ENCODE peak calls at places on chromosome 3, in eight cellular contexts. One of them, this sample, is unnamed.

GRCh38 chr3:134406331-134407246 is 32.3 kb upstream of the AMOTL2 start:
- DNase-seq in A549: no peak
- DNase-seq in IMR-90: no peak
- DNase-seq in stomach: peak; percentile 87
- DNase-seq in GM23338: peak; percentile 91
- DNase-seq in lower lobe of right lung: peak; percentile 60
- DNase-seq in bronchial epithelial cell: no peak
- DNase-seq in pancreas: peak; percentile 66
- DNase-seq in this sample: no peak

GRCh38 chr3:119443179-119443578 is 20.2 kb downstream of the TMEM39A start:
- DNase-seq in GM23338: no peak
- DNase-seq in IMR-90: no peak
- DNase-seq in bronchial epithelial cell: no peak
- DNase-seq in lower lobe of right lung: no peak
- DNase-seq in pancreas: no peak
- DNase-seq in A549: no peak
- DNase-seq in stomach: no peak
- DNase-seq in this sample: no peak

GRCh38 chr3:153159771-153160397 is 2.1 kb upstream of the RAP2B start:
- DNase-seq in bronchial epithelial cell: no peak
- DNase-seq in pancreas: no peak
- DNase-seq in IMR-90: no peak
- DNase-seq in lower lobe of right lung: no peak
- DNase-seq in A549: no peak
- DNase-seq in GM23338: no peak
- DNase-seq in stomach: no peak
- DNase-seq in this sample: no peak

GRCh38 chr3:278300-279064 is 81.9 kb downstream of the CHL1 start:
- DNase-seq in GM23338: no peak
- DNase-seq in stomach: no peak
- DNase-seq in lower lobe of right lung: no peak
- DNase-seq in pancreas: no peak
- DNase-seq in IMR-90: no peak
- DNase-seq in A549: no peak
- DNase-seq in bronchial epithelial cell: no peak
- DNase-seq in this sample: no peak

GRCh38 chr3:52860424-52860768 is 25.6 kb upstream of the MUSTN1 start:
- DNase-seq in GM23338: no peak
- DNase-seq in lower lobe of right lung: no peak
- DNase-seq in bronchial epithelial cell: no peak
- DNase-seq in stomach: no peak
- DNase-seq in IMR-90: no peak
- DNase-seq in A549: no peak
- DNase-seq in pancreas: no peak
- DNase-seq in this sample: no peak

GRCh38 chr3:55629432-55629831 is 142.3 kb upstream of the WNT5A start:
- DNase-seq in pancreas: no peak
- DNase-seq in GM23338: no peak
- DNase-seq in stomach: peak; percentile 83
- DNase-seq in IMR-90: peak; percentile 31
- DNase-seq in lower lobe of right lung: peak; percentile 62
- DNase-seq in bronchial epithelial cell: no peak
- DNase-seq in A549: no peak
- DNase-seq in this sample: peak; percentile 25

GRCh38 chr3:14676881-14677280 is 1.9 kb downstream of the C3orf20 start:
- DNase-seq in pancreas: no peak
- DNase-seq in A549: no peak
- DNase-seq in GM23338: no peak
- DNase-seq in stomach: no peak
- DNase-seq in IMR-90: no peak
- DNase-seq in lower lobe of right lung: no peak
- DNase-seq in bronchial epithelial cell: no peak
- DNase-seq in this sample: no peak

GRCh38 chr3:33877187-33877586 is 78.8 kb downstream of the PDCD6IP start:
- DNase-seq in A549: no peak
- DNase-seq in pancreas: no peak
- DNase-seq in bronchial epithelial cell: no peak
- DNase-seq in lower lobe of right lung: no peak
- DNase-seq in stomach: no peak
- DNase-seq in IMR-90: no peak
- DNase-seq in GM23338: no peak
- DNase-seq in this sample: no peak

GRCh38 chr3:76756578-76756977 is 283.3 kb upstream of the ROBO2 start:
- DNase-seq in stomach: peak; percentile 26
- DNase-seq in IMR-90: no peak
- DNase-seq in bronchial epithelial cell: no peak
- DNase-seq in lower lobe of right lung: no peak
- DNase-seq in pancreas: no peak
- DNase-seq in GM23338: no peak
- DNase-seq in A549: no peak
- DNase-seq in this sample: peak; percentile 4

DNA sequence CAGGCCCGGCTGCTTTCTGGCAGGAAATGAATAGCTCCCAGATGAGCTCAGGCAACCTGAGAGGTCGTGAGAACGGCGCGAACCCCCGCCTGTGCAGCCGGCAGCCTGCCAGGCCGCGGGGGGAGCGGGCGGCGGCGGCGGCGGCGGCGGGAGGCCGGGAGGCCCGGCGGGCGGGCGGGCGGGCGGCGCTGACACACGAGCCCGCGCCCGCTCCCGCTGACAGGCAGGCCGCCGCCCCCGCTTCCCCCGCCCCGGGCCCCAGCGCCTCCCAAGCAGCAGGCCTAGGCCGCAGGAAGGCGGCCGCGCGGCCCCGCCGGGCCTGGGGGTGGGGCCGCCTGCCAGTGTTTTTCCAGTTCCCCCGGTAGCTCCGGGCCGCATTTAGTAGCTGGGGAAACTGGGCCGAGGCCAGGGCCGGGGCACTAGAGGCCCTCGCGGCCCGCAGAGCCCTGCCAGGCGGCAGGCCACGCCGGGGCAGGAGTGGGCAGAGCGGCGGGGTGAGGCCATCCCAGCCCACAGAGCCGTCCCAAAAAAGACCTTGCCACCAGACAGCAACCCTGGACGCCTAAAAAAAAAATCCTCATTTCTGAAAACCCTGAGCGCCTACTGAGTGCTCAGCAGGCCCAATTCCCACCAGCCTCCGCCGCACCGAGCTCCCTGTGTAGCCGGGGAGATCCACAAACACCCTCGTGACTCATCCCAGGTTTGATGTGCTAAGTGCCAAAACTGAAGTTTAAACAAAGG is 5.6 kb downstream of the HES1 start:
- DNase-seq in IMR-90: peak; percentile 90
- DNase-seq in pancreas: peak; percentile 94
- DNase-seq in stomach: peak; percentile 95
- DNase-seq in A549: peak; percentile 66
- DNase-seq in lower lobe of right lung: peak; percentile 95
- DNase-seq in GM23338: peak; percentile 91
- DNase-seq in bronchial epithelial cell: peak; percentile 94
- DNase-seq in this sample: peak; percentile 97
- H3K4me3 ChIP-seq in IMR-90: peak overlapping the region; percentile 23
- H3K4me3 ChIP-seq in pancreas: no peak overlapping the region
- H3K4me3 ChIP-seq in stomach: peak overlapping the region; percentile 46
- H3K4me3 ChIP-seq in A549: peak overlapping the region; percentile 47
- H3K4me3 ChIP-seq in lower lobe of right lung: peak overlapping the region; percentile 45
- H3K4me3 ChIP-seq in GM23338: peak overlapping the region; percentile 78
- H3K4me3 ChIP-seq in bronchial epithelial cell: peak overlapping the region; percentile 24
- H3K4me3 ChIP-seq in this sample: peak overlapping the region; percentile 3

GRCh38 chr3:4982773-4983738 is 3.8 kb downstream of the BHLHE40 start:
- DNase-seq in GM23338: no peak
- DNase-seq in IMR-90: peak; percentile 33
- DNase-seq in A549: no peak
- DNase-seq in bronchial epithelial cell: peak; percentile 52
- DNase-seq in pancreas: no peak
- DNase-seq in lower lobe of right lung: no peak
- DNase-seq in stomach: no peak
- DNase-seq in this sample: peak; percentile 56

GRCh38 chr3:4981160-4981687 is 2.0 kb downstream of the BHLHE40 start:
- DNase-seq in lower lobe of right lung: no peak
- DNase-seq in pancreas: no peak
- DNase-seq in A549: no peak
- DNase-seq in bronchial epithelial cell: peak; percentile 30
- DNase-seq in GM23338: no peak
- DNase-seq in stomach: no peak
- DNase-seq in IMR-90: peak; percentile 34
- DNase-seq in this sample: peak; percentile 32

GRCh38 chr3:4980229-4981159 is 1.3 kb downstream of the BHLHE40 start:
- DNase-seq in GM23338: peak; percentile 79
- DNase-seq in bronchial epithelial cell: peak; percentile 63
- DNase-seq in lower lobe of right lung: peak; percentile 91
- DNase-seq in stomach: peak; percentile 95
- DNase-seq in pancreas: peak; percentile 94
- DNase-seq in A549: peak; percentile 64
- DNase-seq in IMR-90: peak; percentile 92
- DNase-seq in this sample: peak; percentile 86

GRCh38 chr3:4983739-4984510 is 4.7 kb downstream of the BHLHE40 start:
- DNase-seq in GM23338: no peak
- DNase-seq in A549: no peak
- DNase-seq in stomach: peak; percentile 61
- DNase-seq in bronchial epithelial cell: peak; percentile 85
- DNase-seq in pancreas: peak; percentile 51
- DNase-seq in lower lobe of right lung: no peak
- DNase-seq in IMR-90: peak; percentile 92
- DNase-seq in this sample: peak; percentile 85

DNA sequence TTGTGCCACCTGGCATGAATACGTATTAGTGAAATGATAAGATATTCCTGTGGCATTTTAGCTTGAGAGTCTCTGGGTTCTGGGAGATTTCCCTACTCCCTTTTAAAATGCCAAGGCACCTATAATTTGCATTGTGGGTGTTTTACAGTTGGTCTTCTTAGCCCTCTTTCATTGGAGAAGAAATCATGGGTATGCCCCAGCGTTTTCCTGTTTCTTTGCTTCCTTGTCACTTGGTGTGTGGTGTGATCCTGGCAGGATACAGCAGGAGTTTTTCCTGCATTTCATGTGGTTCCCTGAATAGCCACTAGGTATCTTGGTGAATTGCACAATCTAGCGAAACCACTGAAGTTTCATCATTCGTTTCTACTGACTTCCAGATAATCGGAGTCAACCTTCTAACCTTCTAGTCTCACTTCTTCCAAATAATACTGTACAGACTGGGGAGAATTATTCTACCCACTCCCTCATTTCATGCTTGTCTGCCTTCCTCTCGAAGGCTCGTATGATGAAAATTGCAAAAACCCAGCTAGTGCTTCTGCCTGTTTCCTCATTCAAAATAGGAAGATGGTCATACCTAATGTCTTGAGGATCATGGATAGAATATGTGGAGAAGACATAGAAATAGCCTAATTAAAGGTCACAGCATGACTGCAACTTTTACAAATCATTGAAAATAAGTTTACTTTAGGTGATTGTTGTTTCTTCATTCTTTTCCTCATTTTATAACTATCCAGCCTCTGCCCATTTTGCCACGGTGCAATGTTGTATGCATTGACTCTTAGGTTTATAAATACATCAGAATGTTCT is 2.7 kb downstream of the BHLHE40 start:
- DNase-seq in stomach: no peak
- DNase-seq in A549: no peak
- DNase-seq in bronchial epithelial cell: peak; percentile 74
- DNase-seq in pancreas: peak; percentile 37
- DNase-seq in GM23338: peak; percentile 58
- DNase-seq in IMR-90: peak; percentile 81
- DNase-seq in lower lobe of right lung: no peak
- DNase-seq in this sample: peak; percentile 81
- TF ChIP-seq CTCF in stomach: no peak
- TF ChIP-seq CTCF in A549: no peak
- TF ChIP-seq CTCF in bronchial epithelial cell: peak; percentile 47
- TF ChIP-seq CTCF in pancreas: peak; percentile 44
- TF ChIP-seq CTCF in GM23338: peak; percentile 26
- TF ChIP-seq CTCF in IMR-90: peak; percentile 43
- TF ChIP-seq CTCF in lower lobe of right lung: peak; percentile 32
- TF ChIP-seq CTCF in this sample: peak; percentile 70

GRCh38 chr3:187036394-187036793 is 102.9 kb downstream of the RPL39L start:
- DNase-seq in stomach: no peak
- DNase-seq in bronchial epithelial cell: no peak
- DNase-seq in IMR-90: no peak
- DNase-seq in lower lobe of right lung: no peak
- DNase-seq in A549: no peak
- DNase-seq in GM23338: no peak
- DNase-seq in pancreas: no peak
- DNase-seq in this sample: no peak

GRCh38 chr3:187041362-187042061 is 97.8 kb downstream of the RPL39L start:
- DNase-seq in pancreas: no peak
- DNase-seq in stomach: no peak
- DNase-seq in bronchial epithelial cell: peak; percentile 9
- DNase-seq in GM23338: no peak
- DNase-seq in lower lobe of right lung: no peak
- DNase-seq in IMR-90: peak; percentile 54
- DNase-seq in A549: no peak
- DNase-seq in this sample: no peak

GRCh38 chr3:187039723-187040414 is 99.4 kb downstream of the RPL39L start:
- DNase-seq in pancreas: no peak
- DNase-seq in bronchial epithelial cell: no peak
- DNase-seq in stomach: no peak
- DNase-seq in lower lobe of right lung: no peak
- DNase-seq in IMR-90: no peak
- DNase-seq in A549: no peak
- DNase-seq in GM23338: no peak
- DNase-seq in this sample: no peak

GRCh38 chr3:187040637-187041361 is 98.5 kb downstream of the RPL39L start:
- DNase-seq in bronchial epithelial cell: peak; percentile 66
- DNase-seq in lower lobe of right lung: no peak
- DNase-seq in IMR-90: peak; percentile 56
- DNase-seq in stomach: no peak
- DNase-seq in A549: no peak
- DNase-seq in GM23338: no peak
- DNase-seq in pancreas: no peak
- DNase-seq in this sample: peak; percentile 73

GRCh38 chr3:187039100-187039722 is 100.1 kb downstream of the RPL39L start:
- DNase-seq in lower lobe of right lung: no peak
- DNase-seq in bronchial epithelial cell: no peak
- DNase-seq in IMR-90: no peak
- DNase-seq in stomach: no peak
- DNase-seq in pancreas: no peak
- DNase-seq in GM23338: no peak
- DNase-seq in A549: no peak
- DNase-seq in this sample: no peak
- H3K4me3 ChIP-seq in lower lobe of right lung: no peak overlapping the region
- H3K4me3 ChIP-seq in bronchial epithelial cell: no peak overlapping the region
- H3K4me3 ChIP-seq in IMR-90: no peak overlapping the region
- H3K4me3 ChIP-seq in stomach: no peak overlapping the region
- H3K4me3 ChIP-seq in pancreas: no peak overlapping the region
- H3K4me3 ChIP-seq in GM23338: no peak overlapping the region
- H3K4me3 ChIP-seq in A549: no peak overlapping the region
- H3K4me3 ChIP-seq in this sample: no peak overlapping the region

DNA sequence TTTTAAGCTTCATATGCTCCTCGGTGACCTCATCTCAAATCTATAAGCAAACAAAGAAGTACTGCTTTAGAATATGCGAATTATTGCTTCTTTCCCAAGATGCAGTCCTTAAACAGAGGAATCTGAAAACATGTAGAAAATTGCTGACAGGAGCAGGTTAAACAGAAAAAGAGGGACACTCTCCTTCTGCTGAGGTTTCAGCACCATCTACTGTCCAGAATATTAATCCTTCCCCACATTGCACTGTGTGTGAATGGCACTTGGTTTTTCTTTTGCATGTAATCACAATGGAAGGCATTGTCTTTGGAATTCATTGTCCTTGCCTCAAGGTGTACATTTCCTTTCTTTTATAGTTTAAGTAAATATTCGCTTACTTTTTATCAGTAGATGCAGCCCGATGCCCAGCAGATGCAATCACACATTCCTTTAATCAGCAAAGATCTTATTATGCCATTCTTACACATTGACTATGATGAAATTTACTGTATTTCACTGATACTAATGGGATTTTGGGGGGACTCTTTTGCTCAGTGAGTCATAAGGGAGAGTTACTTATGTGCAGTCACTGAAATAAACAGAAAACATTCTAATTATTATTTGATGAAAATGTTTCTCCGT is 94.6 kb downstream of the IL5RA start:
- DNase-seq in bronchial epithelial cell: peak; percentile 26
- DNase-seq in A549: no peak
- DNase-seq in lower lobe of right lung: no peak
- DNase-seq in IMR-90: peak; percentile 23
- DNase-seq in pancreas: no peak
- DNase-seq in stomach: no peak
- DNase-seq in GM23338: peak; percentile 61
- DNase-seq in this sample: peak; percentile 17
- TF ChIP-seq CTCF in bronchial epithelial cell: peak; percentile 30
- TF ChIP-seq CTCF in A549: peak; percentile 48
- TF ChIP-seq CTCF in lower lobe of right lung: peak; percentile 53
- TF ChIP-seq CTCF in IMR-90: peak; percentile 61
- TF ChIP-seq CTCF in pancreas: peak; percentile 22
- TF ChIP-seq CTCF in stomach: no peak
- TF ChIP-seq CTCF in GM23338: peak; percentile 60
- TF ChIP-seq CTCF in this sample: peak; percentile 23

This sample was measured in epithelial cell of esophagus.